ENCODE peak calls at places on chromosomes 1 and 21, in six cellular contexts. O is T-helper 9 cell; W is body of pancreas; Z is stimulated activated CD4-positive, alpha-beta T cell treated with anti-CD3 and anti-CD28 coated beads, Interleukin-2, amount 100 ng/mL, for 48 hours; E is AG10803; A is AG04450. X is an unnamed sample.

GRCh38 chr1:107220036-107220435 is 79.2 kb downstream of the NTNG1 start:
- DNase-seq in O (no peak), W (no peak), Z (no peak), E (peak), A (no peak), X (no peak)

GRCh38 chr1:207806531-207807394 is 54.9 kb downstream of the CD46 start:
- DNase-seq in O (no peak), W (no peak), Z (no peak), E (peak), A (no peak), X (no peak)

GRCh38 chr1:40627987-40628902 is 37.2 kb downstream of the RIMS3 start:
- DNase-seq in O (no peak), W (no peak), Z (no peak), E (no peak), A (no peak), X (no peak)

GRCh38 chr21:33157303-33157702 is 72.4 kb upstream of the IFNAR2 start:
- DNase-seq in O (no peak), W (no peak), Z (no peak), E (no peak), A (no peak), X (no peak)

GRCh38 chr1:59142663-59143487 is 154.0 kb upstream of the FGGY start:
- DNase-seq in O (no peak), W (no peak), Z (no peak), E (peak), A (peak), X (no peak)

GRCh38 chr1:222060247-222060851 is 318.5 kb upstream of the DUSP10 start:
- DNase-seq in O (no peak), W (no peak), Z (no peak), E (no peak), A (no peak), X (no peak)

GRCh38 chr1:45009956-45010854 is 919 bp downstream of the HECTD3 start:
- DNase-seq in O (no peak), W (peak), Z (no peak), E (no peak), A (no peak), X (no peak)

GRCh38 chr1:58396150-58396549 is 150.4 kb downstream of the OMA1 start:
- DNase-seq in O (no peak), W (no peak), Z (no peak), E (no peak), A (no peak), X (no peak)

GRCh38 chr1:4006676-4007374 is 106.8 kb upstream of the C1orf174 start:
- DNase-seq in O (no peak), W (no peak), Z (no peak), E (no peak), A (no peak), X (peak)

GRCh38 chr1:222018051-222018450 is 276.2 kb upstream of the DUSP10 start:
- DNase-seq in O (no peak), W (no peak), Z (no peak), E (no peak), A (no peak), X (no peak)

GRCh38 chr21:42734323-42734971 is 81.0 kb downstream of the PDE9A start:
- DNase-seq in O (no peak), W (no peak), Z (no peak), E (no peak), A (no peak), X (no peak)

GRCh38 chr1:161081151-161081405 is 8.3 kb downstream of the NECTIN4 start:
- DNase-seq in O (no peak), W (no peak), Z (no peak), E (peak), A (no peak), X (no peak)

GRCh38 chr21:45076245-45076661 is 1.9 kb downstream of the ADARB1 start:
- DNase-seq in O (no peak), W (no peak), Z (no peak), E (peak), A (no peak), X (no peak)

GRCh38 chr1:29209173-29209572 is 21.6 kb downstream of the MECR start:
- DNase-seq in O (no peak), W (no peak), Z (no peak), E (peak), A (no peak), X (no peak)

GRCh38 chr1:236117710-236118109 is 24.6 kb upstream of the GPR137B start:
- DNase-seq in O (no peak), W (no peak), Z (no peak), E (no peak), A (no peak), X (no peak)

GRCh38 chr1:110787328-110788071 is 85.4 kb upstream of the CD53 start:
- DNase-seq in O (peak), W (no peak), Z (no peak), E (no peak), A (no peak), X (peak)

GRCh38 chr1:67724928-67725560 is 40.0 kb downstream of the GADD45A start:
- DNase-seq in O (no peak), W (peak), Z (no peak), E (peak), A (no peak), X (no peak)

GRCh38 chr1:27609210-27609555 is 5.2 kb upstream of the AHDC1 start:
- DNase-seq in O (no peak), W (no peak), Z (no peak), E (no peak), A (no peak), X (no peak)

GRCh38 chr1:230509281-230509977 is 83.3 kb upstream of the PGBD5 start:
- DNase-seq in O (no peak), W (no peak), Z (no peak), E (peak), A (peak), X (no peak)

GRCh38 chr1:28871631-28872401 is 42.6 kb upstream of the EPB41 start:
- DNase-seq in O (no peak), W (no peak), Z (no peak), E (no peak), A (no peak), X (no peak)

GRCh38 chr1:75338974-75339483 is 204.8 kb downstream of the LHX8 start:
- DNase-seq in O (no peak), W (no peak), Z (no peak), E (no peak), A (no peak), X (no peak)

GRCh38 chr1:45622891-45623394 is 911 bp downstream of the CCDC17 start:
- DNase-seq in O (no peak), W (no peak), Z (no peak), E (peak), A (no peak), X (no peak)

GRCh38 chr1:218872928-218873327 is 300.8 kb upstream of the LYPLAL1 start:
- DNase-seq in O (no peak), W (no peak), Z (no peak), E (no peak), A (no peak), X (no peak)

GRCh38 chr21:41045534-41046268 is 122.3 kb upstream of the BACE2 start:
- DNase-seq in O (no peak), W (peak), Z (no peak), E (no peak), A (no peak), X (peak)

GRCh38 chr1:30847358-30847972 is 61.1 kb downstream of the SDC3 start:
- DNase-seq in O (no peak), W (peak), Z (no peak), E (no peak), A (peak), X (no peak)

GRCh38 chr21:28213221-28213620 is 779.5 kb downstream of the LTN1 start:
- DNase-seq in O (no peak), W (no peak), Z (no peak), E (no peak), A (no peak), X (no peak)

GRCh38 chr21:15837603-15838002 is 107.8 kb downstream of the USP25 start:
- DNase-seq in O (no peak), W (no peak), Z (no peak), E (peak), A (no peak), X (no peak)

GRCh38 chr1:230208619-230209261 is 141.7 kb downstream of the GALNT2 start:
- DNase-seq in O (no peak), W (no peak), Z (peak), E (no peak), A (no peak), X (no peak)

GRCh38 chr1:212228591-212229119 is 56.6 kb upstream of the PPP2R5A start:
- DNase-seq in O (no peak), W (peak), Z (no peak), E (no peak), A (no peak), X (no peak)

GRCh38 chr1:246291141-246291540 is 215.9 kb downstream of the SMYD3 start:
- DNase-seq in O (no peak), W (no peak), Z (no peak), E (no peak), A (no peak), X (no peak)

GRCh38 chr1:198700016-198700392 is 61.2 kb downstream of the PTPRC start:
- DNase-seq in O (no peak), W (no peak), Z (no peak), E (no peak), A (no peak), X (no peak)

GRCh38 chr1:231919269-231919886 is 292.8 kb downstream of the DISC1 start:
- DNase-seq in O (no peak), W (no peak), Z (no peak), E (no peak), A (no peak), X (no peak)

GRCh38 chr1:34787461-34788420 is 5.1 kb upstream of the GJA4 start:
- DNase-seq in O (no peak), W (no peak), Z (no peak), E (peak), A (no peak), X (no peak)

GRCh38 chr1:226799634-226800281 is 60.7 kb upstream of the ITPKB start:
- DNase-seq in O (no peak), W (no peak), Z (no peak), E (no peak), A (no peak), X (no peak)

GRCh38 chr1:18926315-18927081 is 24.1 kb upstream of the ALDH4A1 start:
- DNase-seq in O (peak), W (no peak), Z (peak), E (peak), A (peak), X (peak)

GRCh38 chr1:187853505-187853904 is 1024.8 kb downstream of the PLA2G4A start:
- DNase-seq in O (no peak), W (no peak), Z (no peak), E (no peak), A (no peak), X (no peak)

GRCh38 chr1:10280442-10281350 is 70.3 kb downstream of the KIF1B start:
- DNase-seq in O (no peak), W (no peak), Z (no peak), E (peak), A (peak), X (no peak)

GRCh38 chr1:41412748-41413147 is 51.5 kb downstream of the FOXO6 start:
- DNase-seq in O (no peak), W (no peak), Z (no peak), E (no peak), A (no peak), X (no peak)

X was measured in HL-60.